ENCODE peak calls at places on chromosomes 1 and 21, in eight cellular contexts. K is sigmoid colon, Y is SK-N-SH, U is ovary, M is tibial nerve, J is K562, V is A549, O is suprapubic skin. W is an unnamed sample.

GRCh38 chr1:12175456-12175797 is 8.6 kb downstream of the TNFRSF1B start:
- DNase-seq in Y (no peak), K (no peak), U (no peak), O (no peak), M (no peak), V (no peak), J (no peak), W (no peak)

GRCh38 chr1:247407180-247407616 is 8.8 kb upstream of the NLRP3 start:
- DNase-seq in V (no peak), K (peak), Y (no peak), U (no peak), O (no peak), M (no peak), J (no peak), W (peak)

GRCh38 chr21:46002841-46003574 is 21.4 kb downstream of the COL6A1 start:
- DNase-seq in O (peak), K (peak), Y (no peak), M (no peak), U (peak), J (no peak), V (no peak), W (peak)

GRCh38 chr1:24970926-24971530 is 41.0 kb upstream of the RUNX3 start:
- DNase-seq in K (no peak), U (no peak), M (no peak), Y (no peak), V (no peak), J (no peak), O (no peak), W (peak)

GRCh38 chr1:8860738-8861516 is 17.6 kb downstream of the ENO1 start:
- DNase-seq in M (no peak), U (no peak), V (no peak), K (no peak), J (no peak), O (no peak), Y (no peak), W (no peak)

GRCh38 chr1:233668725-233669294 is 54.9 kb downstream of the KCNK1 start:
- DNase-seq in J (peak), V (peak), K (no peak), M (no peak), Y (no peak), O (no peak), U (no peak), W (no peak)

GRCh38 chr1:169214598-169214997 is 108.1 kb downstream of the ATP1B1 start:
- DNase-seq in M (no peak), U (no peak), O (no peak), J (no peak), V (no peak), K (no peak), Y (no peak), W (no peak)

GRCh38 chr1:203368624-203369451 is 17.9 kb upstream of the FMOD start:
- DNase-seq in J (no peak), U (peak), Y (no peak), M (peak), V (no peak), O (peak), K (peak), W (peak)

GRCh38 chr21:46455575-46456385 is 2.9 kb upstream of the DIP2A start:
- DNase-seq in K (peak), V (no peak), U (no peak), J (peak), M (no peak), Y (no peak), O (peak), W (no peak)

GRCh38 chr1:12195416-12195815 is 28.6 kb downstream of the TNFRSF1B start:
- DNase-seq in M (no peak), Y (no peak), V (no peak), U (no peak), O (no peak), J (peak), K (no peak), W (no peak)

GRCh38 chr1:61301824-61302652 is 219.7 kb downstream of the NFIA start:
- DNase-seq in M (no peak), U (no peak), Y (no peak), O (no peak), K (no peak), J (no peak), V (no peak), W (no peak)

GRCh38 chr1:41586230-41586629 is 101.7 kb upstream of the EDN2 start:
- DNase-seq in U (no peak), Y (no peak), O (no peak), K (no peak), M (no peak), V (no peak), J (no peak), W (no peak)

GRCh38 chr1:201894343-201895119 is 5.8 kb downstream of the SHISA4 start:
- DNase-seq in K (no peak), U (no peak), Y (no peak), O (no peak), V (no peak), J (no peak), M (no peak), W (no peak)

GRCh38 chr21:35565204-35565611 is 495.1 kb downstream of the SETD4 start:
- DNase-seq in U (no peak), V (no peak), M (peak), J (peak), Y (no peak), K (no peak), O (no peak), W (peak)

GRCh38 chr1:107530543-107530942 is 389.7 kb downstream of the NTNG1 start:
- DNase-seq in U (no peak), J (no peak), K (peak), O (no peak), Y (no peak), V (no peak), M (no peak), W (no peak)

GRCh38 chr1:32201011-32201855 is 838 bp downstream of the CCDC28B start:
- DNase-seq in U (peak), J (peak), K (peak), O (peak), V (no peak), M (peak), Y (peak), W (peak)

GRCh38 chr1:16013220-16013907 is 4.5 kb downstream of the HSPB7 start:
- DNase-seq in K (peak), U (peak), Y (peak), O (no peak), M (no peak), J (peak), V (peak), W (no peak)

GRCh38 chr1:92872719-92873118 is 40.9 kb downstream of the RPL5 start:
- DNase-seq in Y (no peak), K (no peak), U (no peak), M (no peak), J (no peak), O (no peak), V (no peak), W (no peak)

GRCh38 chr1:27221098-27221497 is 13.3 kb upstream of the WDTC1 start:
- DNase-seq in V (no peak), U (no peak), O (no peak), M (no peak), K (no peak), J (no peak), Y (no peak), W (no peak)

GRCh38 chr1:18944810-18945209 is 11.7 kb downstream of the IFFO2 start:
- DNase-seq in M (no peak), J (no peak), Y (no peak), U (no peak), O (no peak), V (no peak), K (peak), W (peak)

GRCh38 chr1:30058966-30059365 is 664.4 kb downstream of the MATN1 start:
- DNase-seq in M (no peak), K (no peak), U (no peak), V (peak), Y (no peak), J (no peak), O (no peak), W (no peak)

GRCh38 chr1:22315315-22316078 is 136.2 kb upstream of the ZBTB40 start:
- DNase-seq in O (no peak), Y (peak), M (no peak), K (no peak), U (no peak), V (no peak), J (no peak), W (peak)

GRCh38 chr1:169727307-169727706 is 6.6 kb downstream of the SELE start:
- DNase-seq in J (no peak), O (no peak), K (no peak), V (no peak), M (no peak), Y (no peak), U (no peak), W (peak)

GRCh38 chr1:163240705-163241104 is 38.0 kb upstream of the RGS5 start:
- DNase-seq in O (no peak), M (no peak), J (no peak), Y (no peak), K (no peak), V (no peak), U (no peak), W (no peak)

GRCh38 chr21:34704119-34704518 is 35.3 kb downstream of the CLIC6 start:
- DNase-seq in U (no peak), V (no peak), O (no peak), J (no peak), Y (peak), K (no peak), M (peak), W (no peak)

GRCh38 chr1:1335792-1336248 is 4.7 kb downstream of the TAS1R3 start:
- DNase-seq in J (no peak), Y (no peak), O (no peak), M (no peak), V (no peak), U (no peak), K (no peak), W (no peak)

GRCh38 chr21:44382536-44382935 is 29.1 kb downstream of the TRPM2 start:
- DNase-seq in O (no peak), Y (no peak), U (no peak), V (no peak), J (no peak), K (no peak), M (no peak), W (no peak)

GRCh38 chr1:204441558-204441957 is 29.9 kb upstream of the PPP1R15B start:
- DNase-seq in O (no peak), V (no peak), Y (no peak), U (no peak), J (no peak), M (no peak), K (no peak), W (no peak)

GRCh38 chr1:198959032-198959431 is 320.2 kb downstream of the PTPRC start:
- DNase-seq in M (no peak), J (no peak), O (no peak), Y (no peak), V (no peak), U (no peak), K (no peak), W (no peak)

GRCh38 chr1:94554611-94555010 is 13.1 kb upstream of the F3 start:
- DNase-seq in M (no peak), Y (no peak), J (no peak), K (no peak), U (no peak), V (no peak), O (no peak), W (no peak)

GRCh38 chr1:42928859-42929258 is 29.8 kb downstream of the SLC2A1 start:
- DNase-seq in U (no peak), J (no peak), M (no peak), O (peak), V (no peak), K (no peak), Y (no peak), W (no peak)

GRCh38 chr1:38940339-38941047 is 1.1 kb downstream of the RHBDL2 start:
- DNase-seq in V (no peak), Y (no peak), O (no peak), M (no peak), J (no peak), U (no peak), K (no peak), W (no peak)
- H3K4me3 ChIP-seq in V (peak), Y (no peak), O (no peak), M (no peak), J (no peak), U (no peak), K (no peak), W (no peak)

GRCh38 chr1:242651817-242652216 is 127.3 kb upstream of the PLD5 start:
- DNase-seq in U (no peak), V (no peak), K (no peak), Y (no peak), M (no peak), J (no peak), O (no peak), W (no peak)
- TF ChIP-seq EP300 in U (no peak), V (no peak), K (no peak), Y (no peak), M (no peak), J (no peak), O (no peak), W (no peak)

GRCh38 chr1:200874694-200875093 is 1.9 kb downstream of the GPR25 start:
- DNase-seq in Y (no peak), V (no peak), K (peak), O (no peak), U (no peak), M (no peak), J (no peak), W (no peak)

GRCh38 chr1:200875416-200875815 is 2.6 kb downstream of the GPR25 start:
- DNase-seq in K (peak), M (peak), Y (no peak), J (no peak), U (no peak), V (no peak), O (no peak), W (no peak)

GRCh38 chr1:200873671-200874397 is 1.1 kb downstream of the GPR25 start:
- DNase-seq in O (no peak), M (no peak), K (peak), V (no peak), U (no peak), J (no peak), Y (no peak), W (peak)

GRCh38 chr1:200872446-200873115 is at the start of gene GPR25:
- DNase-seq in V (no peak), U (no peak), O (no peak), M (no peak), J (no peak), K (peak), Y (no peak), W (no peak)

GRCh38 chr1:200873116-200873670 is 412 bp downstream of the GPR25 start:
- DNase-seq in O (no peak), J (no peak), Y (no peak), M (no peak), U (no peak), V (no peak), K (peak), W (peak)
- H3K4me3 ChIP-seq in O (peak), J (no peak), Y (no peak), M (no peak), U (no peak), V (no peak), K (peak), W (peak)

GRCh38 chr1:14910947-14911721 is 242.4 kb upstream of the TMEM51 start:
- DNase-seq in K (no peak), O (peak), U (no peak), V (no peak), M (no peak), J (no peak), Y (no peak), W (no peak)

GRCh38 chr1:14915356-14916054 is 238.0 kb upstream of the TMEM51 start:
- DNase-seq in O (no peak), K (no peak), V (peak), M (peak), Y (peak), J (peak), U (no peak), W (peak)

GRCh38 chr1:14912831-14913230 is 240.7 kb upstream of the TMEM51 start:
- DNase-seq in V (no peak), U (no peak), J (no peak), O (no peak), K (no peak), Y (no peak), M (no peak), W (no peak)

GRCh38 chr1:14914351-14914988 is 239.1 kb upstream of the TMEM51 start:
- DNase-seq in M (no peak), Y (no peak), U (no peak), K (no peak), J (no peak), V (no peak), O (no peak), W (no peak)

DNA sequence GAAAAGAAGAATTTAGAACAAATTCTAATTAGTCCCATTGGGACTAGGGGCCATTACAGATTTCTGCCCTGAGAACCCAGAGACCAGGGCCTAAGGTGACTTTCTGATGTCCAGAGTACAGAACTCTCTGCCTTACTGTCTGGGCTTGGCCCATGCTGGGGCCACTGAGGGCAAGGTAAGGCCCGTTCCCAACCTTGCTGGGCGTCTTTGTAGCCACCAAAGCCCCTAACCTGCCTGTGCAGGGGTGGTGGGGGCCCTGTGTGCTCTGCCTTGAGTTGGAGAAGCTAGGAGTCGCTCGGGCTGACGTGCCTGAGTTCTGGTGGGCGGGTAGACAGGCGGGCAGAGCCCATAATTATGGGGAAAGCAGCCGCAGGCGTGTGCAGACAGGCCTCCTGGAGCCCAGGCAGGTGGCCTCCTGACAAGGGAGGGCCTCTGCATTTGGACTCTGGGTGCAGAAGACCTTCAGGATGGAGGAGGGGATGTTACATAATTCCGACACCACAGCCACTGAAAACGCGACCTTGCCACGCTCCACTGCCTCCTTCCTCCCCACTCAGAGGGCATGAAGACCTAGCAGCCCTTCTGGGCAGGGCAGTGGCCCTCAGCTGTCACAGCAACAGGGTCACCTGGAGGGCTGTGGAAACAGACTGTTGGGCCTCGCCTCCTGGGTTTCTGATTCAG is 239.9 kb upstream of the TMEM51 start:
- DNase-seq in M (no peak), Y (no peak), K (no peak), U (no peak), V (no peak), J (no peak), O (no peak), W (no peak)
- TF ChIP-seq EP300 in M (no peak), Y (no peak), K (no peak), U (no peak), V (no peak), J (no peak), O (no peak), W (no peak)

GRCh38 chr1:235076504-235077162 is 52.0 kb downstream of the TOMM20 start:
- DNase-seq in O (no peak), K (no peak), V (no peak), U (no peak), J (no peak), Y (no peak), M (no peak), W (no peak)

GRCh38 chr1:235073968-235074334 is 54.7 kb downstream of the TOMM20 start:
- DNase-seq in O (peak), V (no peak), M (no peak), J (no peak), U (no peak), K (no peak), Y (no peak), W (peak)

GRCh38 chr1:235074335-235075120 is 54.1 kb downstream of the TOMM20 start:
- DNase-seq in U (no peak), M (no peak), Y (peak), K (peak), V (peak), O (peak), J (peak), W (no peak)

GRCh38 chr1:235075955-235076308 is 52.7 kb downstream of the TOMM20 start:
- DNase-seq in O (no peak), M (no peak), J (no peak), Y (no peak), V (peak), U (no peak), K (no peak), W (no peak)

GRCh38 chr1:235075121-235075954 is 53.3 kb downstream of the TOMM20 start:
- DNase-seq in O (peak), K (peak), U (peak), Y (no peak), M (peak), J (peak), V (peak), W (peak)
- H3K4me3 ChIP-seq in O (peak), K (no peak), U (no peak), Y (no peak), M (no peak), J (no peak), V (peak), W (peak)

DNA sequence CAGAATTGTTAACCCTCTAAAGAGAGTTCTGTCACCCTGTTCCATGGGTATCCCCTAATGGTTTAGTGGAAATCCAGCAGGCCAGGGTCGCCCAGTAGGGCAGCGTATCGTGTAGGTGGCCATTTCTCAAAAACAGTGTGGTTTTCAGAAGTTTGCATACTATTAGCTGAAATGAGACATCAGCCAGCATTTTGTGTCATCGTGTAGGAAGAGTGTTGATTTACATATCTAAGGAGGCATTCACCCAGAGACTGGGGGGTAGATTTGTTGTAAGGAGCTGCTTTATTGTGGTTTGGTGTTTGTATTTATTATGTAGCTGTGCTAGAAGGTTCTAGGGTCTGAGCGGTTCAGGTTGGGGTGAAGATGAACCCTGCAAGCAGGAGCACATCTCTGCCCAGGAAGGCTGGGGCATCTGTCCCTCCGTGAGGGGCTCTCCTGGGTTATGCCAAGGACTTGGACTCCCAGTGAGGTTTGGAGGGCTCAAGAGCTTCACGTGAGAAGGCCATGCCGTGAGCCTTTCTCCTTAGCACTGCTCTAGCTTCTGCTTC is 174.4 kb downstream of the PGBD5 start:
- DNase-seq in M (no peak), Y (no peak), J (no peak), K (no peak), V (no peak), U (no peak), O (no peak), W (no peak)
- TF ChIP-seq EP300 in M (no peak), Y (no peak), J (no peak), K (no peak), V (no peak), U (no peak), O (no peak), W (no peak)

GRCh38 chr1:235781807-235782206 is 84.9 kb downstream of the LYST start:
- DNase-seq in O (no peak), V (no peak), J (no peak), K (no peak), M (no peak), Y (no peak), U (no peak), W (no peak)
- H3K4me3 ChIP-seq in O (no peak), V (no peak), J (no peak), K (no peak), M (no peak), Y (no peak), U (no peak), W (no peak)

GRCh38 chr1:87766737-87767136 is 438.1 kb downstream of the LMO4 start:
- DNase-seq in J (no peak), V (peak), K (no peak), O (no peak), Y (no peak), M (no peak), U (no peak), W (no peak)
- TF ChIP-seq EP300 in J (no peak), V (no peak), K (no peak), O (no peak), Y (no peak), M (no peak), U (no peak), W (no peak)